ENCODE peak calls at places on chromosome 22, in nine cellular contexts. A, F, H, R, K, B, L, E and T are unnamed samples.

GRCh38 chr22:20747223-20747622 is 26.7 kb upstream of the SERPIND1 start:
- DNase-seq in E (no peak), L (no peak), K (no peak), H (no peak), B (no peak), A (no peak), R (no peak), F (no peak), T (no peak)

GRCh38 chr22:29820941-29821789 is 16.9 kb downstream of the ASCC2 start:
- DNase-seq in R (peak), H (peak), B (peak), K (peak), A (no peak), L (peak), F (peak), E (peak), T (peak)

GRCh38 chr22:36853407-36854099 is 7.3 kb upstream of the NCF4 start:
- DNase-seq in E (peak), A (peak), R (peak), B (peak), F (no peak), K (no peak), L (peak), H (no peak), T (peak)

GRCh38 chr22:43153916-43154315 is 2.6 kb downstream of the TSPO start:
- DNase-seq in E (no peak), R (no peak), B (no peak), K (no peak), L (no peak), H (no peak), A (no peak), F (no peak), T (no peak)

GRCh38 chr22:30301995-30302809 is 12.9 kb upstream of the CASTOR1 start:
- DNase-seq in F (no peak), R (no peak), A (no peak), E (peak), L (peak), H (peak), K (no peak), B (peak), T (peak)

GRCh38 chr22:46351767-46352166 is 16.3 kb downstream of the TRMU start:
- DNase-seq in L (peak), B (no peak), R (no peak), A (no peak), F (no peak), K (no peak), H (no peak), E (no peak), T (no peak)

GRCh38 chr22:44823396-44823795 is 71.0 kb downstream of the ARHGAP8 start:
- DNase-seq in L (no peak), B (no peak), H (no peak), K (no peak), R (no peak), E (no peak), A (no peak), F (no peak), T (no peak)

GRCh38 chr22:42780070-42780540 is 59.4 kb upstream of the A4GALT start:
- DNase-seq in B (peak), A (peak), L (no peak), E (peak), R (no peak), F (peak), H (peak), K (no peak), T (peak)

GRCh38 chr22:36386351-36386899 is 1.3 kb downstream of the MYH9 start:
- DNase-seq in E (no peak), K (peak), A (peak), H (no peak), L (peak), B (peak), R (no peak), F (no peak), T (peak)

GRCh38 chr22:36879775-36880174 is 19.0 kb downstream of the NCF4 start:
- DNase-seq in K (no peak), A (no peak), E (no peak), H (no peak), F (no peak), B (no peak), L (no peak), R (no peak), T (no peak)

GRCh38 chr22:45878901-45879551 is 97.9 kb downstream of the WNT7B start:
- DNase-seq in K (no peak), F (no peak), L (peak), E (no peak), A (no peak), R (peak), H (no peak), B (no peak), T (no peak)

GRCh38 chr22:20244744-20245576 is 23.2 kb downstream of the RTN4R start:
- DNase-seq in B (peak), F (no peak), A (peak), H (no peak), E (no peak), L (no peak), R (no peak), K (no peak), T (no peak)

GRCh38 chr22:36027960-36028645 is 521 bp downstream of the RBFOX2 start:
- DNase-seq in A (peak), E (peak), B (no peak), L (peak), K (no peak), R (peak), F (peak), H (peak), T (no peak)

GRCh38 chr22:23608583-23608982 is 23.5 kb downstream of the DRICH1 start:
- DNase-seq in E (no peak), R (no peak), F (no peak), A (peak), L (no peak), B (no peak), H (no peak), K (no peak), T (no peak)

GRCh38 chr22:24186892-24187670 is 5.8 kb downstream of the SUSD2 start:
- DNase-seq in L (peak), H (no peak), A (no peak), E (no peak), K (no peak), R (no peak), B (peak), F (no peak), T (no peak)

GRCh38 chr22:29382575-29383328 is 5.6 kb downstream of the AP1B1 start:
- DNase-seq in E (no peak), B (no peak), H (no peak), R (no peak), F (no peak), K (no peak), A (no peak), L (no peak), T (no peak)

GRCh38 chr22:19605508-19606331 is 81.5 kb upstream of the CLDN5 start:
- DNase-seq in A (no peak), H (no peak), K (no peak), B (no peak), E (no peak), F (no peak), R (no peak), L (no peak), T (peak)

GRCh38 chr22:46726066-46726985 is 11.7 kb downstream of the CERK start:
- DNase-seq in B (no peak), E (peak), H (no peak), R (no peak), A (no peak), F (no peak), L (peak), K (no peak), T (no peak)

GRCh38 chr22:17130199-17130598 is 9.0 kb upstream of the TMEM121B start:
- DNase-seq in A (no peak), R (no peak), H (no peak), F (no peak), K (no peak), B (no peak), L (no peak), E (no peak), T (no peak)

GRCh38 chr22:23272371-23272770 is 92.1 kb downstream of the BCR start:
- DNase-seq in E (no peak), F (no peak), L (no peak), K (no peak), R (no peak), H (no peak), A (no peak), B (no peak), T (no peak)

GRCh38 chr22:23938328-23939016 is 22.5 kb downstream of the GSTT2B start:
- DNase-seq in R (no peak), A (peak), K (no peak), L (no peak), B (no peak), F (no peak), E (no peak), H (no peak), T (no peak)

GRCh38 chr22:11325767-11326166 is 4202.2 kb upstream of the OR11H1 start:
- DNase-seq in K (no peak), E (no peak), H (no peak), A (no peak), R (no peak), L (no peak), B (no peak), F (no peak), T (no peak)

GRCh38 chr22:24156915-24157782 is 24.1 kb upstream of the SUSD2 start:
- DNase-seq in E (peak), L (peak), R (peak), F (peak), A (peak), K (peak), B (peak), H (peak), T (peak)

GRCh38 chr22:28600546-28601143 is 79.0 kb downstream of the TTC28 start:
- DNase-seq in L (no peak), H (peak), F (no peak), B (peak), E (peak), K (no peak), R (no peak), A (peak), T (peak)

GRCh38 chr22:33013531-33014162 is 44.5 kb downstream of the SYN3 start:
- DNase-seq in F (no peak), R (no peak), E (no peak), L (no peak), B (no peak), A (no peak), K (no peak), H (no peak), T (no peak)

GRCh38 chr22:33007485-33007884 is 50.7 kb downstream of the SYN3 start:
- DNase-seq in K (no peak), L (no peak), F (no peak), B (no peak), H (no peak), R (no peak), A (no peak), E (no peak), T (no peak)

GRCh38 chr22:33018232-33018864 is 39.8 kb downstream of the SYN3 start:
- DNase-seq in H (no peak), R (peak), K (no peak), A (peak), B (peak), E (peak), F (no peak), L (peak), T (peak)

GRCh38 chr22:33014621-33015020 is 43.6 kb downstream of the SYN3 start:
- DNase-seq in L (no peak), H (no peak), B (no peak), F (no peak), E (no peak), R (no peak), K (no peak), A (no peak), T (no peak)

GRCh38 chr22:33013051-33013450 is 45.1 kb downstream of the SYN3 start:
- DNase-seq in R (no peak), E (no peak), K (no peak), A (no peak), L (no peak), H (no peak), B (no peak), F (no peak), T (no peak)
- TF ChIP-seq CTCF in R (no peak), E (no peak), K (no peak), A (no peak), L (no peak), H (peak), B (no peak), F (no peak), T (peak)

GRCh38 chr22:39314251-39314971 is 5.0 kb downstream of the RPL3 start:
- DNase-seq in E (no peak), K (no peak), A (no peak), F (no peak), B (peak), R (no peak), H (no peak), L (peak), T (no peak)

GRCh38 chr22:39316440-39317083 is 2.9 kb downstream of the RPL3 start:
- DNase-seq in H (peak), A (peak), F (no peak), B (peak), L (peak), R (peak), E (peak), K (peak), T (peak)

GRCh38 chr22:39313258-39314001 is 6.0 kb downstream of the RPL3 start:
- DNase-seq in L (peak), R (peak), F (no peak), K (peak), A (no peak), B (peak), E (no peak), H (no peak), T (no peak)

GRCh38 chr22:39317084-39317755 is 2.2 kb downstream of the RPL3 start:
- DNase-seq in H (no peak), B (peak), A (no peak), E (no peak), K (peak), L (no peak), R (no peak), F (no peak), T (no peak)

GRCh38 chr22:39315389-39315788 is 4.0 kb downstream of the RPL3 start:
- DNase-seq in L (peak), E (no peak), B (no peak), R (no peak), F (no peak), K (peak), A (no peak), H (no peak), T (no peak)
- H3K4me3 ChIP-seq in L (no peak), E (peak), B (no peak), R (peak), F (no peak), K (no peak), A (no peak), H (peak), T (peak)

GRCh38 chr22:18156878-18157713 is 7.1 kb downstream of the USP18 start:
- DNase-seq in K (peak), A (peak), L (peak), H (peak), F (peak), R (peak), E (peak), B (peak), T (peak)
- TF ChIP-seq CTCF in K (peak), A (peak), L (peak), H (peak), F (peak), R (peak), E (peak), B (peak), T (peak)

DNA sequence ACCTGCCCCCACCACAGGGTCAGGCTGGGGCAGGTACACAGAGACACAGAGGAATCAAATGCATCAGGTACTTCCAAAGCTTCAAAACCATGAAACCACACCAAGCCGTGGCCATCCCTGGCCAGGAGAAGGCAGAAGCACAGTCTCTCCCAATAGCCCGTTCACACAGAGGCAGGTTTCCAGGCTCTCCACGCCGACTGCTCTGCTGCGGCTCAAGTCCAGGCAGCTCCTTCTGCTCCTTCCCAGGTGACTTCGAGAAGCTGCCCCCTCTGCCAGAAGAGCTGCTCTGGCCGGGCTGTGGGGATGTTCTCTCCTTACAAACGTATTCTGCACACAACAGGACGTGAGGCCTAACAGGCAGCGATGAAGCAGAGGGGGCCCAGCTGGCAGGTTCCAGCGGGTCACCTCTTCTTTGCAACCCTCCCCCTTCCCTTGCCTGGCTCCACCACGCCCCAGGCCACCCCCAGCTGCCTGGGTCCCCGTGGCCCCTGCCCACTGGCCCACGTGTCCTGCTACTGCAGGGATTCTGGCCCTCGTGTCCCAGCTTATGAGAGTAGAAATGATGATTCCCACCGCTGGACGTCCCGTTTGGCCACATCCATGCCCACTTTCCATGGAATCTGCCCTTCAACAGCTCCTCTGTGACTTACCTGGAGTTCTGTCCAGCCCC is 26.1 kb downstream of the BRD1 start:
- DNase-seq in L (no peak), B (no peak), K (no peak), E (no peak), A (no peak), R (no peak), H (no peak), F (no peak), T (no peak)
- H3K4me3 ChIP-seq in L (no peak), B (no peak), K (no peak), E (no peak), A (no peak), R (no peak), H (no peak), F (no peak), T (no peak)

DNA sequence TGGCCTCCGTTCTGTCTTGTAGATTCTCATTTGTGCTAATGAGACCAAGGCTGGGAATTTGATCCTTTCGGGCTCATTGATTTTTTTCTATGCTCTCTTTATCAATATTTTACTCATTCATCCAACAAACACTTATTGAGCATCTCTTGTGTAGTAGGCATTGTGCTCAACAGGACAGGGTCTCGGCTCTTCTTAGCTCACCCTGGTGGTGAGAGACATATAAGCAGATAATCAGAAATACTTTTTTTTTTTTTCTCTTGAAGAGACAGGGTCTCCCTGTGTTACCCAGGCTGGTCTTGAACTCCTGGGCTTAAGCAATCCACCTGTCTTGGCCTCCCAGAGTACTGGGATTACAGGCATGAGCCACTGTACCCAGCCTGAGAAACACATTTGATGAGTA is 48.0 kb upstream of the SLC5A1 start:
- DNase-seq in F (no peak), E (no peak), K (no peak), A (peak), R (no peak), B (no peak), H (no peak), L (no peak), T (no peak)
- TF ChIP-seq CTCF in F (no peak), E (peak), K (no peak), A (peak), R (no peak), B (no peak), H (peak), L (no peak), T (no peak)

GRCh38 chr22:49934891-49935557 is 16.6 kb downstream of the CRELD2 start:
- DNase-seq in K (peak), R (peak), L (peak), A (peak), F (no peak), E (peak), B (peak), H (no peak), T (peak)

GRCh38 chr22:49934144-49934890 is 15.9 kb downstream of the CRELD2 start:
- DNase-seq in B (no peak), K (peak), A (no peak), L (peak), F (no peak), H (no peak), E (peak), R (peak), T (peak)

GRCh38 chr22:49936973-49937757 is 18.7 kb downstream of the CRELD2 start:
- DNase-seq in E (no peak), B (no peak), F (no peak), H (no peak), A (no peak), L (peak), R (peak), K (no peak), T (no peak)

GRCh38 chr22:49936018-49936972 is 17.9 kb downstream of the CRELD2 start:
- DNase-seq in H (peak), A (peak), E (peak), F (peak), B (peak), K (peak), R (peak), L (peak), T (peak)

GRCh38 chr22:49935561-49935960 is 17.1 kb downstream of the CRELD2 start:
- DNase-seq in F (no peak), K (no peak), E (no peak), B (no peak), A (no peak), L (no peak), R (no peak), H (no peak), T (no peak)
- H3K4me3 ChIP-seq in F (peak), K (peak), E (peak), B (peak), A (peak), L (peak), R (peak), H (no peak), T (no peak)

DNA sequence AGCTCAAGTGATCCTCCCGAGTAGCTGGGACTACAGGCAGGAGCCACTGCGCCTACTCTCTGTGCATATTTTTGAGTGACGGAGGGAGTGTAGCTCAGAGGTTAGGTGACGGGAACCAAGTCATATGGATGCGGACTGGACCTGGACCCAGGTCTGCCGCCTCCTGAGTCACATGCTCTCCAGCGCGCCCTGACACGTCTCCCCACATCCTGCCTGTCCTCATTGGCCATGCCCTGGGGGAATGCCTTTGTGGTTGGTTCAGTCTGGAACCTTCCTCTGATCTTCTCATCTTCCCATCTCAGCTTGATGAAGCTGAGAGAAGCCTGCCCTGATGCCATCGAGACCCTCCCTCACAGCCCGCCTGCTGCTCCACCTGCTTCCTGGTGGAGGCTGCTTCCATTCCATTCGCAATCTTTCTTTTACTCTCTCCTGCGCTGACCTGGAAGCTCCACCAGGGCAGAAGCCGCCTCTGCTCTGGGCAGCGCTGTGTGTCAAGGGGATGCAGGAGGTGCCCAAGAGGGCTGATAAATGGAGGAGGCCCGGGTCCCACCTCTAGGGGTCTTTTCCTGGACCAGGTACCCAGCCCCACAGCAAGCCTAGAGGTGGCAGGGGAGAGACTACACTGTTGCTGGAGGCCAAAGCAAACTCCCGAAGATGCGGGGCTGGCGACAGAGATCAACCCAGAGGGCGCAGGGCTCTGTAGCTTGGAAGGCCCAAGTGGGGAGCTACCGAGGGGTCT is 13.9 kb upstream of the BAIAP2L2 start:
- DNase-seq in B (no peak), F (no peak), H (peak), R (no peak), L (no peak), K (no peak), E (no peak), A (peak), T (peak)
- TF ChIP-seq CTCF in B (no peak), F (no peak), H (peak), R (no peak), L (no peak), K (no peak), E (no peak), A (peak), T (peak)

DNA sequence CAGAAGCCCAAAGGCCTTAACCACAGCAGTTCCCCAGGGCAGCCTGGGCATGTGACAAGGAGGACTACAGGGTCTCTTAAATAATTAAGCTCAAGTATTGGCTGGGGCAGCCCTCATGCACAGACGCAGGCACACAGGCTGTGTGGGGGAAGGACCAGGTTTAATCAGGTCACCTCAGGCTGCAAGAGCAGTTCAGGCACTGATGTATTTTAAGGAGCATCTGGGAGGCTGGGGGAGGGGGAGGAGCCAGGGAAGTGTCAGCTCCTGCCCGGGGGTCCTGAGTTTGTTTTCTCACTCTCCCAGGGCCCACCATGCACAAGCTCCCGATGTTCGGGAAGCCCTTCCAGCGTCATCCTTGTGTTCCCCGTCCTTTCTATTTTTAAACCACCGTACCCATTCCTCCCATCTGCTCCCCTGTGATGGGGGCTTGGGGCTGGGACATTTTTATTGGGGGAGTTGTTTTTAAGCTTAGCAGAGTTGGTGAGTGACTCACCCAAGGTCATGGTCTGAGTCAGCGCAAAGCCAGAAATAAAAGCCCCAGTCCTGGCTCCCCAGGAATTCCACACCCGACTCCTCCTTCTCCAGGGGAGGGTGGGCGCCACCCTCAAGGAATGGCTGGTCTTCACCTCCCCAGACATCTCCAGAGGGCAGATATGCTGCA is 2.4 kb downstream of the CSDC2 start:
- DNase-seq in E (peak), K (peak), A (no peak), F (peak), B (no peak), H (peak), R (no peak), L (peak), T (peak)
- H3K4me3 ChIP-seq in E (no peak), K (no peak), A (no peak), F (peak), B (no peak), H (no peak), R (peak), L (peak), T (no peak)